ENCODE peak calls at places on chromosomes 5 and 9, in eight cellular contexts. N, X, U, J, K, L, Y and E are unnamed samples.

GRCh38 chr9:130696139-130696650 is 2.6 kb downstream of the EXOSC2 start:
- DNase-seq in Y (no peak), N (no peak), K (no peak), X (no peak), U (no peak), L (no peak), J (no peak), E (no peak)

GRCh38 chr5:95823738-95824609 is 1.4 kb upstream of the GLRX start:
- DNase-seq in N (peak; percentile 74), U (peak; percentile 77), Y (peak; percentile 84), L (peak; percentile 72), X (peak; percentile 69), K (peak; percentile 86), J (peak; percentile 91), E (no peak)

GRCh38 chr5:148372331-148372730 is 11.4 kb upstream of the FBXO38 start:
- DNase-seq in X (no peak), J (no peak), U (no peak), L (no peak), N (no peak), K (no peak), Y (no peak), E (peak; percentile 83)

GRCh38 chr9:70197384-70198039 is 61.3 kb upstream of the SMC5 start:
- DNase-seq in J (no peak), Y (no peak), N (no peak), U (no peak), X (no peak), K (no peak), L (no peak), E (no peak)

GRCh38 chr5:55407059-55407684 is 99.4 kb downstream of the MTREX start:
- DNase-seq in J (peak; percentile 59), Y (no peak), N (peak; percentile 65), U (no peak), K (peak; percentile 21), L (no peak), X (no peak), E (no peak)

GRCh38 chr9:17509151-17509550 is 69.7 kb upstream of the SH3GL2 start:
- DNase-seq in L (no peak), K (no peak), U (no peak), Y (no peak), X (no peak), J (no peak), N (no peak), E (no peak)

GRCh38 chr9:94900222-94901018 is 173.9 kb downstream of the AOPEP start:
- DNase-seq in X (no peak), L (no peak), U (no peak), N (no peak), Y (no peak), J (peak; percentile 83), K (no peak), E (no peak)

GRCh38 chr5:191036-191948 is at the start of gene LRRC14B:
- DNase-seq in N (peak; percentile 69), U (no peak), K (peak; percentile 92), J (no peak), Y (peak; percentile 88), L (no peak), X (peak; percentile 44), E (no peak)

GRCh38 chr9:88658311-88658822 is 123.4 kb downstream of the NXNL2 start:
- DNase-seq in L (no peak), N (no peak), K (no peak), X (no peak), J (peak; percentile 75), U (no peak), Y (peak; percentile 80), E (peak; percentile 12)

GRCh38 chr5:116763987-116764866 is 189.6 kb upstream of the SEMA6A start:
- DNase-seq in J (no peak), N (no peak), U (no peak), Y (no peak), L (no peak), K (peak; percentile 57), X (no peak), E (peak; percentile 67)

GRCh38 chr5:136374003-136374402 is 8.7 kb upstream of the TRPC7 start:
- DNase-seq in N (peak; percentile 36), X (no peak), U (no peak), J (peak; percentile 30), Y (no peak), K (no peak), L (no peak), E (peak; percentile 46)

GRCh38 chr5:44365351-44365750 is 23.9 kb downstream of the FGF10 start:
- DNase-seq in J (no peak), X (no peak), U (no peak), K (no peak), L (no peak), Y (no peak), N (no peak), E (no peak)

GRCh38 chr5:42547146-42547545 is 123.9 kb downstream of the GHR start:
- DNase-seq in J (peak; percentile 1), Y (no peak), K (no peak), N (no peak), U (no peak), X (no peak), L (no peak), E (peak; percentile 93)

GRCh38 chr5:40223884-40224402 is 455.8 kb upstream of the PTGER4 start:
- DNase-seq in X (no peak), J (no peak), U (no peak), N (peak; percentile 87), L (no peak), K (peak; percentile 48), Y (no peak), E (no peak)

GRCh38 chr5:16552666-16553343 is 64.0 kb downstream of the RETREG1 start:
- DNase-seq in X (peak; percentile 87), J (peak; percentile 55), Y (peak; percentile 85), N (peak; percentile 59), L (peak; percentile 42), U (peak; percentile 63), K (peak; percentile 68), E (no peak)

GRCh38 chr5:135092476-135092875 is 58.4 kb upstream of the PITX1 start:
- DNase-seq in J (no peak), N (no peak), U (no peak), K (no peak), L (no peak), Y (no peak), X (no peak), E (no peak)
- H3K27ac ChIP-seq in J (no peak overlapping the region), N (no peak overlapping the region), U (no peak overlapping the region), K (no peak overlapping the region), L (no peak overlapping the region), Y (no peak overlapping the region), X (no peak overlapping the region), E (no peak overlapping the region)

GRCh38 chr9:89756891-89757537 is 152.2 kb downstream of the GADD45G start:
- DNase-seq in U (no peak), N (no peak), L (no peak), Y (peak; percentile 82), K (no peak), J (no peak), X (no peak), E (no peak)
- H3K27ac ChIP-seq in U (no peak overlapping the region), N (no peak overlapping the region), L (peak overlapping the region; percentile 66), Y (no peak overlapping the region), K (no peak overlapping the region), J (no peak overlapping the region), X (no peak overlapping the region), E (no peak overlapping the region)

DNA sequence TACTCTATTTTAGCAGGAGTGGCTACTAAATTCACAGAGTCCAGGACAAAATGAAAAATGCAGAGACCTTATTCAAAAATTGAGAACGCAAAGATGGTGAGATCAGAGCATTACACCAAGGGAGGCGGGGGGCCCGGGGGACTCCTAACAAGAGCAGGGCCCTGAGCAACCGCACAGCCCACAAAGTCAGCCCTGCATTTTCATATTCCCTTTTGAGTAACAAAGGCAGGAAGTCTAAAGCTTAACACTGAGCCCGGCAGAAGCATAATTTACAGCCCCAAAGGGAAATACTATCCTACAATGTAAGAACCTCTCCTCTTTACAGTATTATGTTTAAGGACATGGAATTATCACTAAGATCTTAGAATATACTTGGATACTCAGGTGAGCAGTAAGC is 69.3 kb downstream of the TLE1 start:
- DNase-seq in Y (no peak), U (no peak), N (no peak), L (peak; percentile 36), J (no peak), X (no peak), K (no peak), E (no peak)
- H3K27ac ChIP-seq in Y (no peak overlapping the region), U (no peak overlapping the region), N (no peak overlapping the region), L (no peak overlapping the region), J (no peak overlapping the region), X (no peak overlapping the region), K (no peak overlapping the region), E (no peak overlapping the region)

GRCh38 chr9:79764377-79764776 is 192.6 kb downstream of the TLE4 start:
- DNase-seq in J (peak; percentile 31), N (peak; percentile 27), L (no peak), Y (no peak), X (peak; percentile 38), K (no peak), U (no peak), E (peak; percentile 51)
- H3K27ac ChIP-seq in J (no peak overlapping the region), N (no peak overlapping the region), L (peak overlapping the region; percentile 30), Y (no peak overlapping the region), X (peak overlapping the region; percentile 35), K (no peak overlapping the region), U (no peak overlapping the region), E (no peak overlapping the region)

GRCh38 chr9:98940278-98940677 is 3.4 kb upstream of the COL15A1 start:
- DNase-seq in Y (peak; percentile 66), N (no peak), U (no peak), X (no peak), K (no peak), J (no peak), L (no peak), E (no peak)

GRCh38 chr9:98941946-98942523 is 1.7 kb upstream of the COL15A1 start:
- DNase-seq in K (no peak), U (no peak), Y (no peak), L (no peak), N (no peak), X (no peak), J (no peak), E (no peak)

GRCh38 chr9:98943682-98944129 is at the start of gene COL15A1:
- DNase-seq in Y (peak; percentile 83), K (no peak), X (no peak), J (peak; percentile 9), L (no peak), U (no peak), N (peak; percentile 49), E (no peak)

GRCh38 chr9:98944130-98945074 is 695 bp downstream of the COL15A1 start:
- DNase-seq in J (peak; percentile 24), X (no peak), U (no peak), N (no peak), Y (peak; percentile 74), K (no peak), L (no peak), E (no peak)

GRCh38 chr9:98942906-98943681 is 613 bp upstream of the COL15A1 start:
- DNase-seq in X (no peak), Y (no peak), L (no peak), J (no peak), U (no peak), K (no peak), N (no peak), E (no peak)
- H3K27ac ChIP-seq in X (peak overlapping the region; percentile 85), Y (peak overlapping the region; percentile 43), L (peak overlapping the region; percentile 52), J (no peak overlapping the region), U (no peak overlapping the region), K (no peak overlapping the region), N (no peak overlapping the region), E (no peak overlapping the region)

DNA sequence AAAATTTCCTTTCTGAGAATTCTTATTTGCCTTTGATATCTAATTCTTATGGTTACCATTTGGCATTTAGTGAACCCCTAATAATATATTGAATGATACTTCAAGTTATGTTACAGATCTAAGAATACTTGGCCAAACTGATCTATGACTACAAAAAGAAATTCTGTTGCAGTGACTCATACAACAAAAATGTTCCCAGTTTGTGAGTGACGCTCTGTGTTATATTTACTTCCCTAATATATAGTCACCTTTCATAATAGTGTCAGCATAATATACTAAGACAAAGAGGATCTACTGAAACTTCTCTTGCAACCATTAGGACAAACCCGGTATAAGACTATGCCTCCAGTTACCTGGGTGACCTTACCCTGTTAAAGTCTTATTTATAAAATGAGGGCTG is 216.9 kb upstream of the TLX3 start:
- DNase-seq in K (no peak), J (peak; percentile 3), L (no peak), X (no peak), U (no peak), N (no peak), Y (no peak), E (peak; percentile 5)
- H3K27ac ChIP-seq in K (no peak overlapping the region), J (no peak overlapping the region), L (no peak overlapping the region), X (no peak overlapping the region), U (no peak overlapping the region), N (no peak overlapping the region), Y (no peak overlapping the region), E (no peak overlapping the region)